ENCODE peak calls at places on chromosomes 1 and 21, in seven cellular contexts. T is mesenchymal stem cell, K is H9, R is IMR-90, Y is GM23338, E is neuronal stem cell, F is mammary epithelial cell. P is an unnamed sample.

GRCh38 chr1:22749919-22750670 is 39.5 kb downstream of the EPHB2 start:
- DNase-seq in T (peak; percentile 99), K (no peak), R (peak; percentile 98), Y (no peak), E (no peak), F (peak; percentile 83), P (peak; percentile 94)

GRCh38 chr1:156191292-156191954 is 2.5 kb upstream of the SLC25A44 start:
- DNase-seq in T (peak; percentile 37), K (no peak), R (no peak), Y (no peak), E (no peak), F (no peak), P (no peak)

GRCh38 chr1:24303600-24303999 is 15.6 kb upstream of the GRHL3 start:
- DNase-seq in T (no peak), K (no peak), R (no peak), Y (no peak), E (no peak), F (no peak), P (no peak)

GRCh38 chr1:232613752-232614381 is 16.1 kb downstream of the SIPA1L2 start:
- DNase-seq in T (peak; percentile 94), K (no peak), R (peak; percentile 94), Y (no peak), E (no peak), F (peak; percentile 91), P (peak; percentile 99)

GRCh38 chr1:40783001-40783905 is at the start of gene KCNQ4:
- DNase-seq in T (no peak), K (peak; percentile 73), R (no peak), Y (peak; percentile 84), E (peak; percentile 59), F (no peak), P (no peak)

GRCh38 chr1:186858923-186859322 is 30.2 kb downstream of the PLA2G4A start:
- DNase-seq in T (no peak), K (no peak), R (no peak), Y (no peak), E (no peak), F (peak; percentile 80), P (peak; percentile 39)

GRCh38 chr1:203327684-203328457 is 22.6 kb downstream of the BTG2 start:
- DNase-seq in T (peak; percentile 68), K (no peak), R (peak; percentile 53), Y (no peak), E (peak; percentile 75), F (peak; percentile 63), P (peak; percentile 50)

GRCh38 chr21:29360799-29361765 is 62.4 kb downstream of the BACH1 start:
- DNase-seq in T (no peak), K (no peak), R (peak; percentile 40), Y (peak; percentile 27), E (no peak), F (peak; percentile 9), P (no peak)

GRCh38 chr1:210598135-210598652 is 269.5 kb downstream of the HHAT start:
- DNase-seq in T (peak; percentile 97), K (no peak), R (peak; percentile 97), Y (no peak), E (no peak), F (peak; percentile 72), P (peak; percentile 98)

GRCh38 chr1:171904778-171905449 is 63.6 kb downstream of the DNM3 start:
- DNase-seq in T (no peak), K (no peak), R (no peak), Y (no peak), E (no peak), F (no peak), P (no peak)

GRCh38 chr1:165551469-165551868 is 7.7 kb downstream of the LRRC52 start:
- DNase-seq in T (no peak), K (no peak), R (no peak), Y (no peak), E (no peak), F (no peak), P (no peak)

GRCh38 chr1:192587386-192588276 is 12.1 kb downstream of the RGS1 start:
- DNase-seq in T (no peak), K (no peak), R (no peak), Y (no peak), E (no peak), F (peak; percentile 21), P (no peak)

GRCh38 chr1:160400284-160400645 is at the start of gene VANGL2:
- DNase-seq in T (peak; percentile 75), K (peak; percentile 89), R (peak; percentile 41), Y (peak; percentile 89), E (peak; percentile 93), F (peak; percentile 38), P (peak; percentile 44)

GRCh38 chr1:91876751-91877573 is 9.0 kb downstream of the TGFBR3 start:
- DNase-seq in T (no peak), K (no peak), R (no peak), Y (no peak), E (no peak), F (no peak), P (no peak)

GRCh38 chr1:154328318-154329151 is 3.2 kb downstream of the ATP8B2 start:
- DNase-seq in T (peak; percentile 76), K (peak; percentile 80), R (peak; percentile 62), Y (peak; percentile 86), E (no peak), F (peak; percentile 58), P (peak; percentile 46)

GRCh38 chr1:212203611-212204010 is 81.6 kb upstream of the PPP2R5A start:
- DNase-seq in T (no peak), K (no peak), R (no peak), Y (no peak), E (no peak), F (no peak), P (no peak)

GRCh38 chr21:32521736-32522360 is 63.5 kb downstream of the TCP10L start:
- DNase-seq in T (no peak), K (no peak), R (no peak), Y (no peak), E (no peak), F (no peak), P (no peak)

GRCh38 chr21:32525282-32525681 is 60.0 kb downstream of the TCP10L start:
- DNase-seq in T (no peak), K (peak; percentile 63), R (no peak), Y (peak; percentile 38), E (no peak), F (no peak), P (no peak)

GRCh38 chr21:32523463-32523862 is 61.9 kb downstream of the TCP10L start:
- DNase-seq in T (no peak), K (no peak), R (no peak), Y (no peak), E (no peak), F (no peak), P (no peak)

GRCh38 chr21:32520885-32521735 is 64.2 kb downstream of the TCP10L start:
- DNase-seq in T (peak; percentile 70), K (no peak), R (peak; percentile 97), Y (no peak), E (no peak), F (peak; percentile 68), P (peak; percentile 97)

DNA sequence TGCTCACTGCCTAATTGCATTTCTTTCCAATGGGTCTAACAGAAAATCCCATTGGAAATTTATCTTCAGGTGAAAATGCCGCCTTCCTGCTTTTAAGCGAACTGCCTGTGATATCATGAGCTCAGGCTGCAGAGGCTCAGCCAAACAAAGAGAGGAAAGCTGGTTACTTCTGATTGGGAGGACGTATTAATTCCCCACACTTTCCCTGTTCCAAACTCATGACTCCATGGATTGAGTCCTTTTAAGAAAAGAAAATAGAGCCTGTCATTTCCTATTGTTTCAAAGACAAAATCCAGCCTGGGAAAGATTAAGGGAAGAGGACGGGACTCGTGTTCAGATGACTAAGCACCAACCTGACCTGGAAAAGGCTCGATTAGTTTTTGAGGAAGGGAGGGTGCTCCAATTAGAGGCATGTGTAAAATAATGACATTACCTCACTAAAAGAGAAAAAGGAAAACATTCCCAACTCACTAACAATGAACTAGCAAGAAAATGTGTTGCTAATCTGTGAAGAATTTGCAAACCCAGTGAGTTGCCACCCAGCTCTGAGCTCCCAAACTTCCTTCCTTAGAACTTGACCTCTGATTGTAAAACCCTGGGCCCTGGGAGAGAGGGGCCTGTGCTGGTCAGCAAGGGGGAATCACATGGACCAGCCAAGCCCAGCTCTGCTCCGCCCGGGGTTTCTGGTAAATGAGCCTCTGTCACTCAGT is 61.2 kb downstream of the TCP10L start:
- DNase-seq in T (peak; percentile 24), K (no peak), R (peak; percentile 83), Y (no peak), E (no peak), F (peak; percentile 38), P (peak; percentile 94)
- H2AFZ ChIP-seq in T (no peak overlapping the region), K (no peak overlapping the region), R (peak overlapping the region; percentile 45), Y (peak overlapping the region; percentile 96), E (peak overlapping the region; percentile 68), F (peak overlapping the region; percentile 21), P (peak overlapping the region; percentile 48)

GRCh38 chr1:8496473-8496872 is 178.6 kb downstream of the SLC45A1 start:
- DNase-seq in T (no peak), K (no peak), R (no peak), Y (no peak), E (no peak), F (no peak), P (no peak)
- H2AFZ ChIP-seq in T (no peak overlapping the region), K (no peak overlapping the region), R (no peak overlapping the region), Y (no peak overlapping the region), E (no peak overlapping the region), F (no peak overlapping the region), P (no peak overlapping the region)

GRCh38 chr1:109824349-109825115 is 60.8 kb upstream of the EPS8L3 start:
- DNase-seq in T (no peak), K (no peak), R (no peak), Y (no peak), E (no peak), F (no peak), P (no peak)
- H2AFZ ChIP-seq in T (peak overlapping the region; percentile 58), K (no peak overlapping the region), R (peak overlapping the region; percentile 88), Y (peak overlapping the region; percentile 59), E (no peak overlapping the region), F (peak overlapping the region; percentile 6), P (peak overlapping the region; percentile 55)

GRCh38 chr1:78007677-78008341 is 3.1 kb downstream of the DNAJB4 start:
- DNase-seq in T (no peak), K (no peak), R (no peak), Y (no peak), E (no peak), F (no peak), P (no peak)
- H2AFZ ChIP-seq in T (no peak overlapping the region), K (no peak overlapping the region), R (no peak overlapping the region), Y (no peak overlapping the region), E (no peak overlapping the region), F (no peak overlapping the region), P (no peak overlapping the region)

P was measured in astrocyte.